ENCODE peak calls at places on chromosomes 12 and 14, in nine cellular contexts. One of them, this sample, is unnamed.

GRCh38 chr14:64707661-64708060 is 3.4 kb downstream of the PLEKHG3 start:
- DNase-seq in NCI-H748 treated with DMSO at 0.1 percent for 48 hours: no peak
- DNase-seq in ELR: peak
- DNase-seq in GM04504: no peak
- DNase-seq in HTR-8/SVneo: peak
- DNase-seq in AG20443: peak
- DNase-seq in stimulated activated CD8-positive, alpha-beta memory T cell treated with anti-CD3 and anti-CD28 coated beads, Interleukin-2, amount 100 ng/mL, for 1 hour: no peak
- DNase-seq in transverse colon: peak
- DNase-seq in small intestine: peak
- DNase-seq in this sample: no peak

GRCh38 chr14:45891417-45892080 is 638.5 kb upstream of the MIS18BP1 start:
- DNase-seq in NCI-H748 treated with DMSO at 0.1 percent for 48 hours: peak
- DNase-seq in ELR: no peak
- DNase-seq in GM04504: no peak
- DNase-seq in HTR-8/SVneo: no peak
- DNase-seq in AG20443: no peak
- DNase-seq in stimulated activated CD8-positive, alpha-beta memory T cell treated with anti-CD3 and anti-CD28 coated beads, Interleukin-2, amount 100 ng/mL, for 1 hour: no peak
- DNase-seq in transverse colon: peak
- DNase-seq in small intestine: no peak
- DNase-seq in this sample: peak

GRCh38 chr12:53971129-53971528 is 1.8 kb upstream of the HOXC11 start:
- DNase-seq in NCI-H748 treated with DMSO at 0.1 percent for 48 hours: no peak
- DNase-seq in ELR: no peak
- DNase-seq in GM04504: no peak
- DNase-seq in HTR-8/SVneo: no peak
- DNase-seq in AG20443: no peak
- DNase-seq in stimulated activated CD8-positive, alpha-beta memory T cell treated with anti-CD3 and anti-CD28 coated beads, Interleukin-2, amount 100 ng/mL, for 1 hour: no peak
- DNase-seq in transverse colon: no peak
- DNase-seq in small intestine: no peak
- DNase-seq in this sample: no peak

GRCh38 chr12:15801770-15802393 is 12.7 kb upstream of the EPS8 start:
- DNase-seq in NCI-H748 treated with DMSO at 0.1 percent for 48 hours: no peak
- DNase-seq in ELR: peak
- DNase-seq in GM04504: no peak
- DNase-seq in HTR-8/SVneo: no peak
- DNase-seq in AG20443: no peak
- DNase-seq in stimulated activated CD8-positive, alpha-beta memory T cell treated with anti-CD3 and anti-CD28 coated beads, Interleukin-2, amount 100 ng/mL, for 1 hour: no peak
- DNase-seq in transverse colon: peak
- DNase-seq in small intestine: peak
- DNase-seq in this sample: no peak

GRCh38 chr12:4607056-4607455 is 41.8 kb downstream of the AKAP3 start:
- DNase-seq in NCI-H748 treated with DMSO at 0.1 percent for 48 hours: no peak
- DNase-seq in ELR: no peak
- DNase-seq in GM04504: no peak
- DNase-seq in HTR-8/SVneo: no peak
- DNase-seq in AG20443: no peak
- DNase-seq in stimulated activated CD8-positive, alpha-beta memory T cell treated with anti-CD3 and anti-CD28 coated beads, Interleukin-2, amount 100 ng/mL, for 1 hour: no peak
- DNase-seq in transverse colon: no peak
- DNase-seq in small intestine: peak
- DNase-seq in this sample: no peak

GRCh38 chr14:58836303-58836702 is 198.5 kb downstream of the DACT1 start:
- DNase-seq in NCI-H748 treated with DMSO at 0.1 percent for 48 hours: no peak
- DNase-seq in ELR: no peak
- DNase-seq in GM04504: no peak
- DNase-seq in HTR-8/SVneo: no peak
- DNase-seq in AG20443: no peak
- DNase-seq in stimulated activated CD8-positive, alpha-beta memory T cell treated with anti-CD3 and anti-CD28 coated beads, Interleukin-2, amount 100 ng/mL, for 1 hour: no peak
- DNase-seq in transverse colon: no peak
- DNase-seq in small intestine: no peak
- DNase-seq in this sample: no peak

GRCh38 chr12:75662501-75663159 is 151.2 kb upstream of the KRR1 start:
- DNase-seq in NCI-H748 treated with DMSO at 0.1 percent for 48 hours: no peak
- DNase-seq in ELR: no peak
- DNase-seq in GM04504: no peak
- DNase-seq in HTR-8/SVneo: no peak
- DNase-seq in AG20443: no peak
- DNase-seq in stimulated activated CD8-positive, alpha-beta memory T cell treated with anti-CD3 and anti-CD28 coated beads, Interleukin-2, amount 100 ng/mL, for 1 hour: no peak
- DNase-seq in transverse colon: no peak
- DNase-seq in small intestine: no peak
- DNase-seq in this sample: no peak

GRCh38 chr14:92040431-92041040 is 677 bp upstream of the TRIP11 start:
- DNase-seq in NCI-H748 treated with DMSO at 0.1 percent for 48 hours: peak
- DNase-seq in ELR: peak
- DNase-seq in GM04504: no peak
- DNase-seq in HTR-8/SVneo: peak
- DNase-seq in AG20443: peak
- DNase-seq in stimulated activated CD8-positive, alpha-beta memory T cell treated with anti-CD3 and anti-CD28 coated beads, Interleukin-2, amount 100 ng/mL, for 1 hour: no peak
- DNase-seq in transverse colon: peak
- DNase-seq in small intestine: peak
- DNase-seq in this sample: peak

GRCh38 chr14:105426416-105427130 is 6.9 kb downstream of the MTA1 start:
- DNase-seq in NCI-H748 treated with DMSO at 0.1 percent for 48 hours: no peak
- DNase-seq in ELR: no peak
- DNase-seq in GM04504: no peak
- DNase-seq in HTR-8/SVneo: no peak
- DNase-seq in AG20443: no peak
- DNase-seq in stimulated activated CD8-positive, alpha-beta memory T cell treated with anti-CD3 and anti-CD28 coated beads, Interleukin-2, amount 100 ng/mL, for 1 hour: no peak
- DNase-seq in transverse colon: no peak
- DNase-seq in small intestine: no peak
- DNase-seq in this sample: no peak

GRCh38 chr14:32711103-32711680 is 227.5 kb upstream of the NPAS3 start:
- DNase-seq in NCI-H748 treated with DMSO at 0.1 percent for 48 hours: peak
- DNase-seq in ELR: peak
- DNase-seq in GM04504: no peak
- DNase-seq in HTR-8/SVneo: peak
- DNase-seq in AG20443: peak
- DNase-seq in stimulated activated CD8-positive, alpha-beta memory T cell treated with anti-CD3 and anti-CD28 coated beads, Interleukin-2, amount 100 ng/mL, for 1 hour: no peak
- DNase-seq in transverse colon: no peak
- DNase-seq in small intestine: peak
- DNase-seq in this sample: peak

GRCh38 chr12:43063642-43064041 is 474.1 kb upstream of the PRICKLE1 start:
- DNase-seq in NCI-H748 treated with DMSO at 0.1 percent for 48 hours: no peak
- DNase-seq in ELR: peak
- DNase-seq in GM04504: no peak
- DNase-seq in HTR-8/SVneo: no peak
- DNase-seq in AG20443: peak
- DNase-seq in stimulated activated CD8-positive, alpha-beta memory T cell treated with anti-CD3 and anti-CD28 coated beads, Interleukin-2, amount 100 ng/mL, for 1 hour: no peak
- DNase-seq in transverse colon: no peak
- DNase-seq in small intestine: no peak
- DNase-seq in this sample: no peak

GRCh38 chr14:73457050-73457934 is 1.1 kb downstream of the NUMB start:
- DNase-seq in NCI-H748 treated with DMSO at 0.1 percent for 48 hours: peak
- DNase-seq in ELR: peak
- DNase-seq in GM04504: peak
- DNase-seq in HTR-8/SVneo: peak
- DNase-seq in AG20443: peak
- DNase-seq in stimulated activated CD8-positive, alpha-beta memory T cell treated with anti-CD3 and anti-CD28 coated beads, Interleukin-2, amount 100 ng/mL, for 1 hour: peak
- DNase-seq in transverse colon: no peak
- DNase-seq in small intestine: peak
- DNase-seq in this sample: peak

GRCh38 chr12:10941916-10942607 is 3.0 kb upstream of the TAS2R14 start:
- DNase-seq in NCI-H748 treated with DMSO at 0.1 percent for 48 hours: no peak
- DNase-seq in ELR: peak
- DNase-seq in GM04504: no peak
- DNase-seq in HTR-8/SVneo: no peak
- DNase-seq in AG20443: no peak
- DNase-seq in stimulated activated CD8-positive, alpha-beta memory T cell treated with anti-CD3 and anti-CD28 coated beads, Interleukin-2, amount 100 ng/mL, for 1 hour: no peak
- DNase-seq in transverse colon: no peak
- DNase-seq in small intestine: peak
- DNase-seq in this sample: no peak

GRCh38 chr12:68306564-68306963 is 25.6 kb downstream of the MDM1 start:
- DNase-seq in NCI-H748 treated with DMSO at 0.1 percent for 48 hours: no peak
- DNase-seq in ELR: no peak
- DNase-seq in GM04504: no peak
- DNase-seq in HTR-8/SVneo: no peak
- DNase-seq in AG20443: no peak
- DNase-seq in stimulated activated CD8-positive, alpha-beta memory T cell treated with anti-CD3 and anti-CD28 coated beads, Interleukin-2, amount 100 ng/mL, for 1 hour: no peak
- DNase-seq in transverse colon: no peak
- DNase-seq in small intestine: no peak
- DNase-seq in this sample: no peak

GRCh38 chr14:51616256-51616655 is 35.5 kb upstream of the FRMD6 start:
- DNase-seq in NCI-H748 treated with DMSO at 0.1 percent for 48 hours: no peak
- DNase-seq in ELR: peak
- DNase-seq in GM04504: no peak
- DNase-seq in HTR-8/SVneo: no peak
- DNase-seq in AG20443: no peak
- DNase-seq in stimulated activated CD8-positive, alpha-beta memory T cell treated with anti-CD3 and anti-CD28 coated beads, Interleukin-2, amount 100 ng/mL, for 1 hour: no peak
- DNase-seq in transverse colon: no peak
- DNase-seq in small intestine: no peak
- DNase-seq in this sample: no peak

GRCh38 chr14:22838631-22839041 is 2.3 kb downstream of the MMP14 start:
- DNase-seq in NCI-H748 treated with DMSO at 0.1 percent for 48 hours: no peak
- DNase-seq in ELR: peak
- DNase-seq in GM04504: no peak
- DNase-seq in HTR-8/SVneo: no peak
- DNase-seq in AG20443: peak
- DNase-seq in stimulated activated CD8-positive, alpha-beta memory T cell treated with anti-CD3 and anti-CD28 coated beads, Interleukin-2, amount 100 ng/mL, for 1 hour: no peak
- DNase-seq in transverse colon: peak
- DNase-seq in small intestine: no peak
- DNase-seq in this sample: no peak

GRCh38 chr12:39986674-39987073 is 119.2 kb downstream of the SLC2A13 start:
- DNase-seq in NCI-H748 treated with DMSO at 0.1 percent for 48 hours: no peak
- DNase-seq in ELR: no peak
- DNase-seq in GM04504: no peak
- DNase-seq in HTR-8/SVneo: no peak
- DNase-seq in AG20443: no peak
- DNase-seq in stimulated activated CD8-positive, alpha-beta memory T cell treated with anti-CD3 and anti-CD28 coated beads, Interleukin-2, amount 100 ng/mL, for 1 hour: no peak
- DNase-seq in transverse colon: no peak
- DNase-seq in small intestine: no peak
- DNase-seq in this sample: no peak

GRCh38 chr14:96502621-96503251 is 554 bp downstream of the PAPOLA start:
- DNase-seq in NCI-H748 treated with DMSO at 0.1 percent for 48 hours: no peak
- DNase-seq in ELR: peak
- DNase-seq in GM04504: no peak
- DNase-seq in HTR-8/SVneo: peak
- DNase-seq in AG20443: peak
- DNase-seq in stimulated activated CD8-positive, alpha-beta memory T cell treated with anti-CD3 and anti-CD28 coated beads, Interleukin-2, amount 100 ng/mL, for 1 hour: no peak
- DNase-seq in transverse colon: peak
- DNase-seq in small intestine: peak
- DNase-seq in this sample: peak

GRCh38 chr12:108302471-108303311 is 36.4 kb downstream of the CMKLR1 start:
- DNase-seq in NCI-H748 treated with DMSO at 0.1 percent for 48 hours: no peak
- DNase-seq in ELR: peak
- DNase-seq in GM04504: peak
- DNase-seq in HTR-8/SVneo: no peak
- DNase-seq in AG20443: peak
- DNase-seq in stimulated activated CD8-positive, alpha-beta memory T cell treated with anti-CD3 and anti-CD28 coated beads, Interleukin-2, amount 100 ng/mL, for 1 hour: no peak
- DNase-seq in transverse colon: peak
- DNase-seq in small intestine: no peak
- DNase-seq in this sample: peak

GRCh38 chr14:65287264-65288131 is 125.0 kb upstream of the FUT8 start:
- DNase-seq in NCI-H748 treated with DMSO at 0.1 percent for 48 hours: no peak
- DNase-seq in ELR: no peak
- DNase-seq in GM04504: no peak
- DNase-seq in HTR-8/SVneo: no peak
- DNase-seq in AG20443: no peak
- DNase-seq in stimulated activated CD8-positive, alpha-beta memory T cell treated with anti-CD3 and anti-CD28 coated beads, Interleukin-2, amount 100 ng/mL, for 1 hour: peak
- DNase-seq in transverse colon: peak
- DNase-seq in small intestine: no peak
- DNase-seq in this sample: no peak

GRCh38 chr12:32357601-32358249 is 41.6 kb upstream of the FGD4 start:
- DNase-seq in NCI-H748 treated with DMSO at 0.1 percent for 48 hours: no peak
- DNase-seq in ELR: no peak
- DNase-seq in GM04504: no peak
- DNase-seq in HTR-8/SVneo: no peak
- DNase-seq in AG20443: no peak
- DNase-seq in stimulated activated CD8-positive, alpha-beta memory T cell treated with anti-CD3 and anti-CD28 coated beads, Interleukin-2, amount 100 ng/mL, for 1 hour: no peak
- DNase-seq in transverse colon: no peak
- DNase-seq in small intestine: no peak
- DNase-seq in this sample: no peak

GRCh38 chr14:71355324-71356201 is 448.3 kb downstream of the PCNX1 start:
- DNase-seq in NCI-H748 treated with DMSO at 0.1 percent for 48 hours: no peak
- DNase-seq in ELR: no peak
- DNase-seq in GM04504: peak
- DNase-seq in HTR-8/SVneo: peak
- DNase-seq in AG20443: peak
- DNase-seq in stimulated activated CD8-positive, alpha-beta memory T cell treated with anti-CD3 and anti-CD28 coated beads, Interleukin-2, amount 100 ng/mL, for 1 hour: no peak
- DNase-seq in transverse colon: no peak
- DNase-seq in small intestine: peak
- DNase-seq in this sample: no peak

GRCh38 chr14:78519863-78520262 is 349.7 kb downstream of the NRXN3 start:
- DNase-seq in NCI-H748 treated with DMSO at 0.1 percent for 48 hours: no peak
- DNase-seq in ELR: peak
- DNase-seq in GM04504: no peak
- DNase-seq in HTR-8/SVneo: no peak
- DNase-seq in AG20443: peak
- DNase-seq in stimulated activated CD8-positive, alpha-beta memory T cell treated with anti-CD3 and anti-CD28 coated beads, Interleukin-2, amount 100 ng/mL, for 1 hour: no peak
- DNase-seq in transverse colon: peak
- DNase-seq in small intestine: peak
- DNase-seq in this sample: peak

GRCh38 chr14:33948143-33948962 is 2.5 kb downstream of the EGLN3 start:
- DNase-seq in NCI-H748 treated with DMSO at 0.1 percent for 48 hours: peak
- DNase-seq in ELR: no peak
- DNase-seq in GM04504: no peak
- DNase-seq in HTR-8/SVneo: no peak
- DNase-seq in AG20443: no peak
- DNase-seq in stimulated activated CD8-positive, alpha-beta memory T cell treated with anti-CD3 and anti-CD28 coated beads, Interleukin-2, amount 100 ng/mL, for 1 hour: no peak
- DNase-seq in transverse colon: no peak
- DNase-seq in small intestine: no peak
- DNase-seq in this sample: no peak

GRCh38 chr14:65184032-65184764 is 81.9 kb upstream of the MAX start:
- DNase-seq in NCI-H748 treated with DMSO at 0.1 percent for 48 hours: no peak
- DNase-seq in ELR: peak
- DNase-seq in GM04504: no peak
- DNase-seq in HTR-8/SVneo: no peak
- DNase-seq in AG20443: peak
- DNase-seq in stimulated activated CD8-positive, alpha-beta memory T cell treated with anti-CD3 and anti-CD28 coated beads, Interleukin-2, amount 100 ng/mL, for 1 hour: no peak
- DNase-seq in transverse colon: no peak
- DNase-seq in small intestine: no peak
- DNase-seq in this sample: no peak

GRCh38 chr12:8145754-8146415 is 10.9 kb upstream of the ZNF705A start:
- DNase-seq in NCI-H748 treated with DMSO at 0.1 percent for 48 hours: no peak
- DNase-seq in ELR: peak
- DNase-seq in GM04504: peak
- DNase-seq in HTR-8/SVneo: no peak
- DNase-seq in AG20443: peak
- DNase-seq in stimulated activated CD8-positive, alpha-beta memory T cell treated with anti-CD3 and anti-CD28 coated beads, Interleukin-2, amount 100 ng/mL, for 1 hour: no peak
- DNase-seq in transverse colon: no peak
- DNase-seq in small intestine: no peak
- DNase-seq in this sample: peak

GRCh38 chr14:30985796-30986195 is 39.7 kb upstream of the AP4S1 start:
- DNase-seq in NCI-H748 treated with DMSO at 0.1 percent for 48 hours: no peak
- DNase-seq in ELR: no peak
- DNase-seq in GM04504: no peak
- DNase-seq in HTR-8/SVneo: no peak
- DNase-seq in AG20443: no peak
- DNase-seq in stimulated activated CD8-positive, alpha-beta memory T cell treated with anti-CD3 and anti-CD28 coated beads, Interleukin-2, amount 100 ng/mL, for 1 hour: no peak
- DNase-seq in transverse colon: no peak
- DNase-seq in small intestine: no peak
- DNase-seq in this sample: no peak

GRCh38 chr12:52280319-52280795 is 5.9 kb downstream of the KRT86 start:
- DNase-seq in NCI-H748 treated with DMSO at 0.1 percent for 48 hours: no peak
- DNase-seq in ELR: peak
- DNase-seq in GM04504: peak
- DNase-seq in HTR-8/SVneo: peak
- DNase-seq in AG20443: peak
- DNase-seq in stimulated activated CD8-positive, alpha-beta memory T cell treated with anti-CD3 and anti-CD28 coated beads, Interleukin-2, amount 100 ng/mL, for 1 hour: no peak
- DNase-seq in transverse colon: peak
- DNase-seq in small intestine: no peak
- DNase-seq in this sample: no peak

GRCh38 chr12:79665488-79665887 is 25.3 kb downstream of the PAWR start:
- DNase-seq in NCI-H748 treated with DMSO at 0.1 percent for 48 hours: no peak
- DNase-seq in ELR: no peak
- DNase-seq in GM04504: no peak
- DNase-seq in HTR-8/SVneo: no peak
- DNase-seq in AG20443: no peak
- DNase-seq in stimulated activated CD8-positive, alpha-beta memory T cell treated with anti-CD3 and anti-CD28 coated beads, Interleukin-2, amount 100 ng/mL, for 1 hour: no peak
- DNase-seq in transverse colon: no peak
- DNase-seq in small intestine: no peak
- DNase-seq in this sample: no peak

GRCh38 chr12:106672308-106673085 is 89.7 kb downstream of the RFX4 start:
- DNase-seq in NCI-H748 treated with DMSO at 0.1 percent for 48 hours: no peak
- DNase-seq in ELR: no peak
- DNase-seq in GM04504: no peak
- DNase-seq in HTR-8/SVneo: no peak
- DNase-seq in AG20443: no peak
- DNase-seq in stimulated activated CD8-positive, alpha-beta memory T cell treated with anti-CD3 and anti-CD28 coated beads, Interleukin-2, amount 100 ng/mL, for 1 hour: no peak
- DNase-seq in transverse colon: no peak
- DNase-seq in small intestine: no peak
- DNase-seq in this sample: no peak

GRCh38 chr12:26003065-26003464 is 44.6 kb downstream of the RASSF8 start:
- DNase-seq in NCI-H748 treated with DMSO at 0.1 percent for 48 hours: no peak
- DNase-seq in ELR: no peak
- DNase-seq in GM04504: no peak
- DNase-seq in HTR-8/SVneo: no peak
- DNase-seq in AG20443: no peak
- DNase-seq in stimulated activated CD8-positive, alpha-beta memory T cell treated with anti-CD3 and anti-CD28 coated beads, Interleukin-2, amount 100 ng/mL, for 1 hour: no peak
- DNase-seq in transverse colon: no peak
- DNase-seq in small intestine: no peak
- DNase-seq in this sample: no peak